ENCODE peak calls at places on chromosomes 4 and X, in eight cellular contexts. One of them, this sample, is unnamed.
A peak's percentile ranks its signal among the peaks of the same experiment; 100 is the strongest.

GRCh38 chr4:139027771-139028170 is 12.2 kb downstream of the NOCT start:
- DNase-seq in GM13977: no peak
- DNase-seq in tibial artery: no peak
- DNase-seq in mammary epithelial cell: no peak
- DNase-seq in iris pigment epithelial cell: peak; percentile 55
- DNase-seq in SIG-M5: no peak
- DNase-seq in hippocampal formation: no peak
- DNase-seq in COR-L47: no peak
- DNase-seq in this sample: no peak

GRCh38 chr4:44446801-44447562 is 1.6 kb downstream of the KCTD8 start:
- DNase-seq in mammary epithelial cell: no peak
- DNase-seq in COR-L47: no peak
- DNase-seq in tibial artery: no peak
- DNase-seq in hippocampal formation: no peak
- DNase-seq in GM13977: peak; percentile 23
- DNase-seq in iris pigment epithelial cell: no peak
- DNase-seq in SIG-M5: no peak
- DNase-seq in this sample: peak; percentile 46

GRCh38 chr4:6855692-6856297 is 53.8 kb upstream of the TBC1D14 start:
- DNase-seq in mammary epithelial cell: no peak
- DNase-seq in hippocampal formation: no peak
- DNase-seq in tibial artery: no peak
- DNase-seq in SIG-M5: no peak
- DNase-seq in iris pigment epithelial cell: peak; percentile 91
- DNase-seq in GM13977: peak; percentile 68
- DNase-seq in COR-L47: peak; percentile 14
- DNase-seq in this sample: no peak

GRCh38 chrX:72169008-72169728 is 12.4 kb upstream of the PIN4 start:
- DNase-seq in mammary epithelial cell: no peak
- DNase-seq in hippocampal formation: no peak
- DNase-seq in iris pigment epithelial cell: no peak
- DNase-seq in GM13977: no peak
- DNase-seq in SIG-M5: no peak
- DNase-seq in COR-L47: no peak
- DNase-seq in tibial artery: no peak
- DNase-seq in this sample: no peak

GRCh38 chr4:116469582-116469981 is 615.8 kb downstream of the TRAM1L1 start:
- DNase-seq in hippocampal formation: no peak
- DNase-seq in iris pigment epithelial cell: no peak
- DNase-seq in GM13977: no peak
- DNase-seq in mammary epithelial cell: no peak
- DNase-seq in COR-L47: no peak
- DNase-seq in tibial artery: no peak
- DNase-seq in SIG-M5: no peak
- DNase-seq in this sample: no peak

GRCh38 chr4:153465922-153466636 is at the start of gene TMEM131L:
- DNase-seq in GM13977: peak; percentile 88
- DNase-seq in iris pigment epithelial cell: peak; percentile 71
- DNase-seq in tibial artery: peak; percentile 67
- DNase-seq in COR-L47: peak; percentile 78
- DNase-seq in hippocampal formation: peak; percentile 80
- DNase-seq in mammary epithelial cell: peak; percentile 64
- DNase-seq in SIG-M5: peak; percentile 52
- DNase-seq in this sample: peak; percentile 83

GRCh38 chr4:8028884-8029568 is 89.4 kb upstream of the AFAP1 start:
- DNase-seq in iris pigment epithelial cell: no peak
- DNase-seq in SIG-M5: no peak
- DNase-seq in mammary epithelial cell: no peak
- DNase-seq in tibial artery: no peak
- DNase-seq in GM13977: no peak
- DNase-seq in COR-L47: no peak
- DNase-seq in hippocampal formation: no peak
- DNase-seq in this sample: no peak

GRCh38 chr4:100169796-100170485 is 20.3 kb downstream of the DDIT4L start:
- DNase-seq in COR-L47: no peak
- DNase-seq in iris pigment epithelial cell: peak; percentile 66
- DNase-seq in GM13977: no peak
- DNase-seq in SIG-M5: no peak
- DNase-seq in tibial artery: no peak
- DNase-seq in hippocampal formation: no peak
- DNase-seq in mammary epithelial cell: no peak
- DNase-seq in this sample: no peak

GRCh38 chr4:97691111-97691605 is 452.1 kb downstream of the STPG2 start:
- DNase-seq in SIG-M5: no peak
- DNase-seq in mammary epithelial cell: no peak
- DNase-seq in iris pigment epithelial cell: no peak
- DNase-seq in COR-L47: no peak
- DNase-seq in hippocampal formation: no peak
- DNase-seq in tibial artery: no peak
- DNase-seq in GM13977: no peak
- DNase-seq in this sample: no peak

GRCh38 chrX:23548164-23548563 is 119.1 kb upstream of the PRDX4 start:
- DNase-seq in SIG-M5: no peak
- DNase-seq in hippocampal formation: no peak
- DNase-seq in GM13977: no peak
- DNase-seq in COR-L47: no peak
- DNase-seq in mammary epithelial cell: no peak
- DNase-seq in tibial artery: no peak
- DNase-seq in iris pigment epithelial cell: peak; percentile 3
- DNase-seq in this sample: no peak